ENCODE peak calls at places on chromosomes 2 and 18, in five cellular contexts. O is choroid plexus epithelial cell, E is NB4, S is IMR-90, R is AG04449. Y is an unnamed sample.

GRCh38 chr2:101806123-101806522 is 108.6 kb downstream of the MAP4K4 start:
- DNase-seq in S (peak), E (peak), R (no peak), O (peak), Y (peak)

GRCh38 chr2:28736034-28736433 is 15.6 kb upstream of the PPP1CB start:
- DNase-seq in R (no peak), O (no peak), E (no peak), S (no peak), Y (no peak)

GRCh38 chr2:203721770-203722169 is 15.3 kb downstream of the CD28 start:
- DNase-seq in R (no peak), S (no peak), E (no peak), O (no peak), Y (no peak)

GRCh38 chr2:201413143-201413542 is 38.1 kb downstream of the TRAK2 start:
- DNase-seq in S (no peak), O (no peak), R (no peak), E (no peak), Y (no peak)

GRCh38 chr2:26848336-26849055 is 564 bp downstream of the DPYSL5 start:
- DNase-seq in S (no peak), E (peak), R (no peak), O (no peak), Y (no peak)

GRCh38 chr2:158644139-158644538 is 151.0 kb upstream of the DAPL1 start:
- DNase-seq in S (peak), R (peak), O (peak), E (no peak), Y (peak)

GRCh38 chr2:105175231-105175630 is 66.3 kb upstream of the GPR45 start:
- DNase-seq in S (no peak), R (no peak), E (no peak), O (no peak), Y (no peak)

GRCh38 chr2:217798191-217798590 is 204.6 kb downstream of the TNS1 start:
- DNase-seq in R (no peak), O (no peak), S (no peak), E (no peak), Y (no peak)

GRCh38 chr2:238202326-238203103 is 980 bp downstream of the ILKAP start:
- DNase-seq in O (peak), R (no peak), E (peak), S (peak), Y (no peak)

GRCh38 chr2:10410001-10410671 is 38.0 kb downstream of the ODC1 start:
- DNase-seq in E (peak), R (no peak), O (no peak), S (no peak), Y (no peak)

GRCh38 chr18:28163201-28163778 is 13.6 kb downstream of the CDH2 start:
- DNase-seq in R (peak), S (peak), E (no peak), O (peak), Y (peak)

GRCh38 chr2:102126169-102126568 is 16.4 kb upstream of the IL1R1 start:
- DNase-seq in R (no peak), E (peak), O (no peak), S (no peak), Y (no peak)

GRCh38 chr2:30756051-30756719 is 51.1 kb downstream of the CAPN13 start:
- DNase-seq in O (peak), E (peak), R (no peak), S (no peak), Y (no peak)

GRCh38 chr2:126658316-126658909 is 2.5 kb downstream of the GYPC start:
- DNase-seq in E (no peak), S (no peak), O (no peak), R (no peak), Y (no peak)

GRCh38 chr2:126656311-126657145 is 570 bp downstream of the GYPC start:
- DNase-seq in O (peak), S (peak), R (no peak), E (peak), Y (peak)

GRCh38 chr2:126657146-126657635 is 1.2 kb downstream of the GYPC start:
- DNase-seq in E (peak), O (peak), R (peak), S (peak), Y (peak)

GRCh38 chr2:126658910-126659613 is 3.1 kb downstream of the GYPC start:
- DNase-seq in R (no peak), E (peak), S (peak), O (peak), Y (no peak)

GRCh38 chr2:126657636-126658315 is 1.8 kb downstream of the GYPC start:
- DNase-seq in R (peak), E (peak), S (peak), O (peak), Y (peak)
- H3K4me3 ChIP-seq in R (peak), E (peak), S (no peak), O (peak), Y (peak)

DNA sequence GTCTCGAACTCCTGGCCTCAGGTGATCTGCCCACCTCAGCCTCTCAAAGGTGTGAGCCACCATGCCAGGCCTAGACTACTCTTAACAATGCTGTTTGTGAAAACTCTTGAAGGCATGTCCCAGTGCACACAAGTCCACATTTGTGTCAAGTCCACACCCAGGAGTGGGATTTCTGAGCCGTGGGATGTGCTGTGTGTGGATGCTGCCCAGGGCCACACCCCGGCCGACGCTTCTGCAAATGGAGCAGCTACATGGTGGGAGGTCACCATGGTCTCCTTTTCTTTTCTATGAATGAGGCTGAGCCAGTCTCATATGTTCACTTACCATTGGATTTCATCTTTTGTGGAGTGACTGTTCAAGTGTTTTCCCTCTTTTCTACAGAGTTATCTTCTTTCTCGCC is 15.8 kb downstream of the SNED1 start:
- DNase-seq in E (no peak), S (no peak), R (no peak), O (no peak), Y (no peak)
- H3K4me3 ChIP-seq in E (no peak), S (no peak), R (no peak), O (no peak), Y (no peak)

DNA sequence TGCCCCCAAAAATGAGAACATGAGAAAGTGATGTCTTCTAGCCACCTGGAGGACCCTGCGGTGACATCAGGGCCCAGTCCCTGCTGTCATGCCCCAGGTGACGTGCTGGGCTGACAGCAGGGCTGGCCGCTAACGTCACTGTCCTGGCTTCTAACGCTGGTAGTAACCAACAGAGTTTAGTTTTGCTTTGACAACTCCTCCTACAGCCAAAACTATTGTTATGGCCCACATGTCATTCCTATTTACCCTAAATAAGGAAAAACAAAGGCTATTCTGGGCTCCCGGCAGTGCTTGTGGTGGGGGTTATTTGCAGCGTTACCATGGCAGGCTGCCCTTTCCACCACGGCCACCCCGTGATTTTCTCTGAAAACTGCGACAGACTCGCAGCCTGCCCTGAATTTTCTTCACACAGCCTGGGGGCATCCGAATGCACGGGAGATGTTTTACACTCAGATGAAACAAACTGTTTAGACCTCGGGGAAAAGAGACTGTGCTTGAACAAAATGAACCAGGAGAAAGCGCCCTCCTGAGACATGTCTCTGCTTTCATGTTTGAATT is 115.2 kb downstream of the FAM210A start:
- DNase-seq in E (no peak), R (no peak), O (peak), S (peak), Y (peak)
- H3K4me3 ChIP-seq in E (peak), R (peak), O (peak), S (peak), Y (peak)

GRCh38 chr2:46306988-46307655 is 9.9 kb downstream of the EPAS1 start:
- DNase-seq in E (no peak), S (no peak), O (no peak), R (no peak), Y (no peak)

GRCh38 chr2:46304635-46305034 is 7.4 kb downstream of the EPAS1 start:
- DNase-seq in O (no peak), E (no peak), R (no peak), S (no peak), Y (no peak)

GRCh38 chr2:46305177-46305576 is 8.0 kb downstream of the EPAS1 start:
- DNase-seq in S (no peak), R (no peak), E (no peak), O (no peak), Y (no peak)

GRCh38 chr2:46306320-46306719 is 9.1 kb downstream of the EPAS1 start:
- DNase-seq in O (peak), R (no peak), E (no peak), S (peak), Y (no peak)

DNA sequence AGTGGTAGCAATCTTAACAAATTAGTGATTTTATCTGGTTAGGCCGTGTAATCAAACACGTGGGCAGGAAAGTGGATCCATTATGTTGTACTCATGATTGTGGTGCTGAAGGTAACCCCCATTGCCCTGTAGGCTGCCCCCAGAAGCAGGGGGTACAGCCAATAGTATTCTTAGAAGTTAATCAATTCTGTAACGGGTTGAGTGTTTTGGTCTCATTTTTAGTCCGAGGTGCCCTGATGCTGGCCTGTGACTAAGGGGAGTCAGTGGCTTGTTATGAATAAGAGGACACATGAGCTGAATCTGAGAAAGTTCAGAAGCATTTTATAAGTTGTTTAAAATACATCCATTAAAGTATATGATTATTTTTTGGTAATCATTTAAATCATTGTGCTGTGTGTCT is 8.6 kb downstream of the EPAS1 start:
- DNase-seq in R (no peak), S (no peak), E (no peak), O (no peak), Y (no peak)
- H3K4me3 ChIP-seq in R (no peak), S (no peak), E (no peak), O (no peak), Y (no peak)

DNA sequence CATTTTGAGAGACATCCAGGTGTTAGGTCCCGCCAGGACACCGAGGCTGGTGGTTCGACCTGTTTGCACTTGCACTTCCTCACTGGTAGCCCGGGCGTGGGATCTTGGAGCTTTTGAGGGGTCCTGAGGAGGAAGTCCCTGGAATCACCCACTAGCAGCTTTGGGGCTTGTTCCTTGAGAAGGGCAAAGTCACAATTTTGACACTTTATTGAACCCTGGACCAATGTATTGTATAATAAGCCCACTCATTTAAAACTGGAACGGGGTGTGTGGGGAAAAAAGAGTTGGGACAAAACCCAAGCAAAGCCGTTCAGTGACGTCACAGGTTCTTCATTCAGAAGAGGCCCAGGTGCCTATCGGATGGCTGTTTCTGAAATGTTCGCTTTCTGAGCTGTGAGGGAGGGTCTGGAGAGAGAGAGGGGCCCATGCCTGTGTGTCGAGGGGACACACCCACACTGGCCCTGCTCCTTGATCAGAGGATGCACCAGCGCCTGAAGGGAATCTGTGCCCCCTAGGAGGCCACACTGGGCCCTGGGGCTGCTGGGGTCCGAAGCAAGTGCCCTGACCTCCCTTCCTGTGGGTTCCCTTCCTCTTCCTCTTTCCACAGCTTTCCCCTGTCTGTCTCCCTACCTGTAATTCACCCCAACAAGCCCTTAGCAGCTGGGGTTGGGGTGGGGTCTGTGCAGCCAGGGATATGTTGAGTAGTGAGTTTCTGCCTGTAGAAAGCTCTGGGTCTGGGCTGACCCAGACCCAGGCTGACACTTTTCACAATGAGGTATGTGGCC is 2.6 kb downstream of the LPIN1 start:
- DNase-seq in E (no peak), S (no peak), O (no peak), R (no peak), Y (no peak)
- H3K4me3 ChIP-seq in E (no peak), S (no peak), O (no peak), R (no peak), Y (no peak)

DNA sequence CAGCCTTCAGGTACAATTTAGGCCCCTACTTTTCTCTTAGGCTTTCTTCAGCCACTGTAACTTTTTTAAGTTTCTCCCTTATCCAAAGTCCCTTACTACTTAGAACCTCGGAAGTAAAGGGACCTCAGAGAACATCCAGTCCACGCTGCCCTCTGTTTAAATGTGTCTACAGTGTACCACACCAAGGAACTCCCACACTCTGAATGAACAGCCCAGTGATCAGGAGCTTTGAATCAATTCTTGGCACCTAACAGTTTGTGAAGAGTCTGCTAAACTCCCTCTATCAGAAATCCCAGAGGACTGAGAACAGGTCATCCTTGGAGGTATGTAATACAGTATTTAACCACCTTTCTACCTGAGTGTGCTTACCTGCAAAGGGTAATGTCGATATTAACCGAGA is 11.6 kb upstream of the MALT1 start:
- DNase-seq in S (no peak), O (no peak), E (no peak), R (no peak), Y (no peak)
- H3K4me3 ChIP-seq in S (no peak), O (no peak), E (no peak), R (no peak), Y (no peak)

GRCh38 chr18:58784601-58785137 is 80.0 kb upstream of the ZNF532 start:
- DNase-seq in R (no peak), E (no peak), O (no peak), S (no peak), Y (no peak)
- H3K4me3 ChIP-seq in R (no peak), E (no peak), O (no peak), S (no peak), Y (no peak)

Y was measured in astrocyte of the cerebellum.